ENCODE peak calls at places on chromosomes 13 and 19, in four cellular contexts. P is cardiac fibroblast, W is hepatocyte, U is upper lobe of right lung. Z is an unnamed sample.

GRCh38 chr19:57302020-57302465 is 18.2 kb upstream of the ZNF543 start:
- DNase-seq in P (peak; percentile 98), W (peak; percentile 52), U (no peak), Z (peak; percentile 83)

GRCh38 chr19:33520844-33521479 is 629 bp downstream of the PEPD start:
- DNase-seq in P (no peak), W (peak; percentile 46), U (no peak), Z (no peak)

GRCh38 chr19:55220525-55220924 is 8.0 kb downstream of the TMEM86B start:
- DNase-seq in P (no peak), W (peak; percentile 33), U (no peak), Z (no peak)

GRCh38 chr13:19157461-19157860 is 24.2 kb downstream of the TUBA3C start:
- DNase-seq in P (no peak), W (no peak), U (peak; percentile 21), Z (no peak)

GRCh38 chr13:76965759-76966421 is 17.6 kb downstream of the ACOD1 start:
- DNase-seq in P (peak; percentile 89), W (peak; percentile 71), U (no peak), Z (peak; percentile 78)

GRCh38 chr19:55459950-55460657 is 1.3 kb downstream of the ISOC2 start:
- DNase-seq in P (peak; percentile 61), W (no peak), U (no peak), Z (no peak)

GRCh38 chr19:29212614-29213573 is at the start of gene UQCRFS1:
- DNase-seq in P (peak; percentile 93), W (peak; percentile 98), U (peak; percentile 98), Z (peak; percentile 93)

GRCh38 chr19:32253683-32254020 is 91.8 kb upstream of the ZNF507 start:
- DNase-seq in P (no peak), W (no peak), U (no peak), Z (no peak)

GRCh38 chr13:37360556-37360955 is 238.0 kb downstream of the POSTN start:
- DNase-seq in P (peak; percentile 55), W (no peak), U (no peak), Z (peak; percentile 13)

GRCh38 chr13:40582531-40582930 is 83.9 kb downstream of the FOXO1 start:
- DNase-seq in P (no peak), W (no peak), U (no peak), Z (no peak)

GRCh38 chr19:4297901-4298771 is 4.1 kb downstream of the TMIGD2 start:
- DNase-seq in P (no peak), W (no peak), U (no peak), Z (no peak)

GRCh38 chr13:37701972-37702371 is 103.4 kb upstream of the POSTN start:
- DNase-seq in P (peak; percentile 94), W (peak; percentile 16), U (no peak), Z (peak; percentile 83)

GRCh38 chr13:40981361-40981760 is 37.8 kb downstream of the ELF1 start:
- DNase-seq in P (peak; percentile 63), W (no peak), U (no peak), Z (no peak)

GRCh38 chr19:16325671-16326400 is 1.2 kb downstream of the KLF2 start:
- DNase-seq in P (peak; percentile 63), W (peak; percentile 50), U (peak; percentile 76), Z (no peak)

GRCh38 chr19:38142176-38143035 is 81.6 kb downstream of the DPF1 start:
- DNase-seq in P (peak; percentile 67), W (peak; percentile 74), U (no peak), Z (peak; percentile 36)

GRCh38 chr19:30365121-30365800 is 6.9 kb upstream of the ZNF536 start:
- DNase-seq in P (no peak), W (no peak), U (no peak), Z (no peak)

GRCh38 chr19:7596191-7596937 is 701 bp downstream of the CAMSAP3 start:
- DNase-seq in P (no peak), W (peak; percentile 73), U (no peak), Z (no peak)

GRCh38 chr19:53102186-53102585 is 1.0 kb downstream of the ZNF160 start:
- DNase-seq in P (no peak), W (peak; percentile 20), U (no peak), Z (no peak)

GRCh38 chr13:42893346-42893745 is 98.7 kb downstream of the EPSTI1 start:
- DNase-seq in P (peak; percentile 58), W (no peak), U (no peak), Z (peak; percentile 57)

GRCh38 chr19:3668331-3669133 is 31.7 kb downstream of the PIP5K1C start:
- DNase-seq in P (peak; percentile 20), W (peak; percentile 52), U (no peak), Z (no peak)

GRCh38 chr19:45782820-45783785 is 813 bp upstream of the DMPK start:
- DNase-seq in P (peak; percentile 73), W (no peak), U (no peak), Z (peak; percentile 46)

GRCh38 chr13:74205313-74205690 is 71.1 kb upstream of the KLF12 start:
- DNase-seq in P (no peak), W (no peak), U (no peak), Z (peak; percentile 40)

GRCh38 chr13:80276371-80277289 is 64.3 kb downstream of the SPRY2 start:
- DNase-seq in P (peak; percentile 34), W (no peak), U (no peak), Z (peak; percentile 23)

GRCh38 chr19:36528921-36529518 is 949 bp upstream of the ZNF260 start:
- DNase-seq in P (no peak), W (peak; percentile 39), U (no peak), Z (no peak)

GRCh38 chr13:108220042-108220441 is 1.9 kb downstream of the ABHD13 start:
- DNase-seq in P (no peak), W (peak; percentile 32), U (no peak), Z (no peak)

GRCh38 chr19:5321851-5322681 is 18.5 kb downstream of the PTPRS start:
- DNase-seq in P (no peak), W (no peak), U (no peak), Z (no peak)

GRCh38 chr13:32811297-32811800 is 204.9 kb upstream of the KL start:
- DNase-seq in P (no peak), W (peak; percentile 44), U (no peak), Z (peak; percentile 41)

GRCh38 chr13:108269601-108270328 is at the start of gene TNFSF13B:
- DNase-seq in P (peak; percentile 48), W (peak; percentile 9), U (peak; percentile 80), Z (peak; percentile 24)

GRCh38 chr13:73107970-73108369 is 49.2 kb downstream of the KLF5 start:
- DNase-seq in P (no peak), W (no peak), U (no peak), Z (no peak)

GRCh38 chr19:10836478-10837325 is 690 bp upstream of the TMED1 start:
- DNase-seq in P (peak; percentile 91), W (peak; percentile 91), U (peak; percentile 94), Z (no peak)

GRCh38 chr19:48511800-48512503 is at the start of gene LMTK3:
- DNase-seq in P (peak; percentile 38), W (no peak), U (no peak), Z (no peak)

GRCh38 chr19:29326351-29326750 is 113.4 kb upstream of the UQCRFS1 start:
- DNase-seq in P (no peak), W (no peak), U (no peak), Z (no peak)

GRCh38 chr19:3607398-3608078 is 863 bp upstream of the TBXA2R start:
- DNase-seq in P (peak; percentile 60), W (no peak), U (no peak), Z (peak; percentile 44)

GRCh38 chr19:2255982-2256685 is at the start of gene JSRP1:
- DNase-seq in P (no peak), W (no peak), U (no peak), Z (no peak)

DNA sequence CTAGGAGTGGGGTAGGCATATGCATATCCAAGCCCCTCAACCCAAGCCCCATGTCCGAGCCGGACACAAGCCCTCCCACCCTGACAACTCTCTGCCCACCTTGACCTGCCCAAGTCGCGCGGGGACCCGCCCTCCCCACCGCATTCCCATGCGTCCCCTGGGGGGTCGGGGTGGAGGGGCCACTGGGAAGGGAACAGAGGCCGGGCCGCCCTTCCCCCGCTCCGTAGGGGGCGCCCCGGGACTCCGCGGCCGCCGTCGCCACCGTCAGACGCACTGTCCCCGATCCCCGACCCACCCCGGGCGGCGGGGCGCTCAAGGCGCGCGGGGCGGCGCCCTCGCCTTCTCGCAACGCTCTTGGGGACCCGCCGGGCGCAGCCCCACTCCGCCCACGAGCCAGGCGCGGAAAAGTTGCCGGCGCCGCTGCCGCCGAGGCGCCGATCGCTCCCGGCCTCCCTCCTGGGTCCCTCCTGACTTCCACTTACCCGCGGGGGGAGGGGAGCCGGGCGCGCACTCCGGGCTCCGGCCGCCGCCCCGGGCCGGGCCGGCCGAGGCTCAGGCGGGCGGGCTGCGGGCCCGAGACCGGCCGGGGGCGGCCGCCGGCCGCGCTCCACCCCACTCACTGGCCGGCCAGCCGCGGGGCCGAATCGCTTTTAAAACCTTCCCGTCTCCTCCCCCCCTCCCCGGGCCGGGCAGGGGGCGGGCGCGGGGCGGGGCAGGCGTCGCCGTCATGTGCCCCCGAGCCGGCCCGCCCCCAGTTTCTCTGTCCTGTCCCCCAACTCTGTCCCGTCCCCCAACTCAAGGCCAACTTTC is 34.4 kb upstream of the NANOS3 start:
- DNase-seq in P (peak; percentile 90), W (peak; percentile 93), U (peak; percentile 93), Z (peak; percentile 80)
- TF ChIP-seq CTCF in P (no peak), W (no peak), U (peak; percentile 16), Z (no peak)

DNA sequence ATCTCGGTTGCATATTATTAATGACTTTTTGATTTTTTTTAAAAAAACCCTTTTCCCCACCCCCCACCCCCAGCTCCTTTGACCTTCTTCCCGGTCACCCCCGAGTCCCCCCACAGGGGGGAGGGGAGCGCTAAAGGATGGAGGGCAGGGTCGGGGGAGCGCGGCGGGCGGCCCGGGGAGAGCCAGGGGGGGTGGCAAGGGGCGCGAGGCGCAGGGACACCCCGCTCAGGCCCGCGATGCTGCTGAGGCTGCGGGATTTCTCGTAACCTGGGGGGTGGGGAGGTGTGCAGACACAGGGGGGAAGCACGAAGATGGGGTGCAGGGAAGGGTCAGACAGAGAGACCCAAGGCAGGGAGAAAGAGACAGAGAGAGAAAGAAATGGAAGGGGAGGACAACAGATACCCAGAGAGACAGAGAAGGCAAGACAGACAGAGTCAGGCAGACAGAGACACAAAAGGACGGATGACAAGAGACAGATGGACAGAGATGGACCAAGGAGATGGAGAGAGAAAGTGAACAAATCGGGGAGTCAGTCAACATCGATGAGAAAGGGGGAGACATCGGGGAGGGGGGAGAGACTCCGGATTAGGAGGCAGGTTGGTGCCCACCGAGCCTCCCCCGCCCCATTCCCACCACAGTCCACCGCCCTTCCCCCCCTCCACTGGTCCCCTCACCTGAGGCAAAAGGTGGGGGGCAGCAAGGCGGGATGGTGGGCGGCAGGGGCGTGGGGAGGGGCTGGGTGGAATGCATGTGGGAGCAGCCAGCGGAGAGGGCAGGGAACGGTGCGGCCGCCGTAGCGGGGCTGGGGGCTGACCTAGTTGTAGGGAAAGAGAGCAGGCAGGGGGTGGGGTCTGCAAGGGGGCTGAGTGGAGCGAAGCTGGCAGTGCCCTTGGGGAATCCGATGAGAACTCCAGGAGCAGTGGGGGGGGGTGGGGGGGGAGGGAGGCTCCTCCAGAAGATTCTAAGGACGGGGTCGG is 14.2 kb downstream of the KCNC3 start:
- DNase-seq in P (no peak), W (no peak), U (no peak), Z (no peak)
- H3K4me3 ChIP-seq in P (no peak overlapping the region), W (no peak overlapping the region), U (no peak overlapping the region), Z (no peak overlapping the region)

DNA sequence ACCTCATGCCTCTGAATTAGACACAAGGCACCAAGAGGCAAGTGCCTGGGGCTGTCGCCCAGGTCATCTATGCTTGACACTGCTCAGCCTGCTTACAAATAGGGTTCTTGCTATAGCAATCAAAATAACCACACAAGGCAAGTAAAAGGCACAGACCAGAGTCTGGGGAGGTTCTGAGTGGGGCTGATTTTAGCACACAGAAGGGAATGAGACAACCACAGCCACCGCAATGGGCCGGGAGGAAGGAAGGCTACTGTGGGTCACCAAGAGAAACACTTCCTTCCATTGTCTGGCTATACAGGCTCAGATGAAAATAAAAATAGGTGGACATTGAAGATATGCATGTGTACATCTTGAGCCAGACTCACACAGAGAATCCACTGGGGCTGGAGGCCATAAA is 159.1 kb downstream of the DLEU7 start:
- DNase-seq in P (no peak), W (no peak), U (no peak), Z (no peak)
- TF ChIP-seq CTCF in P (no peak), W (no peak), U (no peak), Z (no peak)

GRCh38 chr19:50206191-50206590 is 2.8 kb downstream of the MYH14 start:
- DNase-seq in P (no peak), W (peak; percentile 41), U (no peak), Z (no peak)
- H3K4me3 ChIP-seq in P (no peak overlapping the region), W (no peak overlapping the region), U (peak overlapping the region; percentile 37), Z (no peak overlapping the region)

Z was measured in astrocyte of the spinal cord.